ENCODE peak calls at places on chromosome 11, in seven cellular contexts. Q is cardiac muscle cell, B is PC-9, S is mammary epithelial cell, F is heart left ventricle, C is ovary, O is fibroblast of lung. P is an unnamed sample.

GRCh38 chr11:67369801-67370284 is 3.6 kb downstream of the CLCF1 start:
- DNase-seq in O (no peak), S (no peak), F (no peak), C (no peak), B (no peak), Q (no peak), P (no peak)

GRCh38 chr11:3959015-3959917 is 103.8 kb downstream of the STIM1 start:
- DNase-seq in S (peak; percentile 79), B (no peak), C (no peak), Q (peak; percentile 41), O (peak; percentile 33), F (no peak), P (no peak)

GRCh38 chr11:67022961-67023956 is at the start of gene SYT12:
- DNase-seq in B (no peak), C (no peak), S (no peak), O (no peak), Q (peak; percentile 29), F (no peak), P (peak; percentile 58)

GRCh38 chr11:47652070-47652469 is 9.7 kb upstream of the MTCH2 start:
- DNase-seq in O (no peak), Q (no peak), C (no peak), S (no peak), B (no peak), F (no peak), P (no peak)

GRCh38 chr11:85307381-85307780 is 319.8 kb downstream of the DLG2 start:
- DNase-seq in B (no peak), Q (no peak), C (no peak), O (no peak), S (no peak), F (no peak), P (no peak)

GRCh38 chr11:45489281-45489906 is 176.0 kb downstream of the CHST1 start:
- DNase-seq in O (no peak), C (no peak), F (no peak), B (no peak), S (no peak), Q (no peak), P (no peak)

GRCh38 chr11:122637538-122637937 is 18.0 kb upstream of the UBASH3B start:
- DNase-seq in S (no peak), F (no peak), Q (no peak), C (no peak), O (no peak), B (no peak), P (no peak)

GRCh38 chr11:9527481-9528140 is 45.9 kb upstream of the WEE1 start:
- DNase-seq in F (no peak), S (peak; percentile 27), C (no peak), B (peak; percentile 67), O (peak; percentile 92), Q (peak; percentile 96), P (no peak)

GRCh38 chr11:124886476-124886875 is 11.2 kb downstream of the ROBO4 start:
- DNase-seq in B (no peak), C (no peak), F (no peak), O (no peak), Q (no peak), S (no peak), P (no peak)

GRCh38 chr11:94754819-94755218 is 13.3 kb upstream of the AMOTL1 start:
- DNase-seq in F (no peak), O (no peak), C (no peak), B (no peak), S (no peak), Q (no peak), P (no peak)

GRCh38 chr11:18723991-18724390 is 2.0 kb downstream of the IGSF22 start:
- DNase-seq in Q (no peak), F (no peak), B (no peak), C (no peak), O (no peak), S (no peak), P (peak; percentile 88)

GRCh38 chr11:122202161-122202950 is 86.3 kb upstream of the BLID start:
- DNase-seq in S (peak; percentile 79), B (no peak), O (peak; percentile 83), F (no peak), C (peak; percentile 26), Q (peak; percentile 83), P (no peak)

GRCh38 chr11:118640332-118641154 is 33.1 kb downstream of the PHLDB1 start:
- DNase-seq in Q (no peak), O (no peak), S (no peak), B (no peak), F (no peak), C (no peak), P (no peak)

GRCh38 chr11:18304745-18305144 is 17.2 kb downstream of the HPS5 start:
- DNase-seq in Q (no peak), S (no peak), O (no peak), B (no peak), C (no peak), F (no peak), P (no peak)

GRCh38 chr11:77267910-77268309 is 33.6 kb downstream of the GDPD4 start:
- DNase-seq in B (no peak), F (no peak), O (peak; percentile 74), C (no peak), Q (no peak), S (peak; percentile 51), P (no peak)

GRCh38 chr11:9489366-9489765 is 28.6 kb downstream of the ZNF143 start:
- DNase-seq in F (no peak), S (peak; percentile 5), O (peak; percentile 57), B (peak; percentile 34), Q (peak; percentile 25), C (no peak), P (no peak)

GRCh38 chr11:40544162-40544561 is 915.3 kb downstream of the LRRC4C start:
- DNase-seq in S (no peak), B (no peak), Q (no peak), F (no peak), C (no peak), O (no peak), P (no peak)

GRCh38 chr11:47028530-47029093 is 92.1 kb downstream of the CSTPP1 start:
- DNase-seq in C (no peak), Q (peak; percentile 58), B (no peak), O (no peak), F (no peak), S (no peak), P (no peak)

GRCh38 chr11:76075699-76076098 is 130.6 kb downstream of the WNT11 start:
- DNase-seq in S (no peak), F (no peak), O (peak; percentile 64), B (no peak), C (no peak), Q (no peak), P (no peak)

GRCh38 chr11:121240650-121241299 is 51.8 kb upstream of the SC5D start:
- DNase-seq in S (no peak), B (no peak), Q (peak; percentile 35), O (no peak), F (no peak), C (no peak), P (no peak)

GRCh38 chr11:96306600-96306932 is 36.4 kb downstream of the MAML2 start:
- DNase-seq in Q (no peak), O (no peak), F (no peak), B (peak; percentile 40), S (no peak), C (no peak), P (no peak)

GRCh38 chr11:72812604-72812967 is 1.6 kb upstream of the ATG16L2 start:
- DNase-seq in F (no peak), S (no peak), O (peak; percentile 10), B (peak; percentile 60), Q (no peak), C (no peak), P (no peak)

GRCh38 chr11:72838691-72839305 is 24.6 kb downstream of the ATG16L2 start:
- DNase-seq in C (no peak), S (peak; percentile 85), F (no peak), B (no peak), Q (no peak), O (no peak), P (no peak)

GRCh38 chr11:69337211-69337721 is 43.3 kb downstream of the MYEOV start:
- DNase-seq in S (no peak), B (no peak), C (no peak), F (no peak), Q (no peak), O (no peak), P (no peak)

GRCh38 chr11:121936781-121937447 is 179.1 kb downstream of the BLID start:
- DNase-seq in B (no peak), S (peak; percentile 77), O (peak; percentile 51), C (no peak), Q (peak; percentile 20), F (no peak), P (no peak)

GRCh38 chr11:35585411-35585810 is 32.8 kb upstream of the FJX1 start:
- DNase-seq in F (no peak), C (no peak), Q (no peak), O (no peak), S (no peak), B (no peak), P (no peak)

GRCh38 chr11:35582033-35582432 is 36.2 kb upstream of the FJX1 start:
- DNase-seq in S (no peak), Q (no peak), O (no peak), C (no peak), B (no peak), F (no peak), P (no peak)

GRCh38 chr11:35584321-35584720 is 33.9 kb upstream of the FJX1 start:
- DNase-seq in Q (peak; percentile 38), B (peak; percentile 54), F (no peak), C (no peak), O (peak; percentile 83), S (peak; percentile 76), P (no peak)

GRCh38 chr11:35583126-35583525 is 35.1 kb upstream of the FJX1 start:
- DNase-seq in Q (peak; percentile 39), F (no peak), B (peak; percentile 38), S (no peak), O (peak; percentile 64), C (no peak), P (no peak)

GRCh38 chr11:35583843-35584242 is 34.4 kb upstream of the FJX1 start:
- DNase-seq in B (no peak), S (peak; percentile 40), F (no peak), C (no peak), O (no peak), Q (no peak), P (no peak)
- H3K27me3 ChIP-seq in B (no peaks in the 10 kb centered on the region), S (no peaks in the 10 kb centered on the region), F (no peaks in the 10 kb centered on the region), C (no peaks in the 10 kb centered on the region), O (no peaks in the 10 kb centered on the region), Q (peaks cover 6% of the 10 kb centered on the region), P (no peaks in the 10 kb centered on the region)

DNA sequence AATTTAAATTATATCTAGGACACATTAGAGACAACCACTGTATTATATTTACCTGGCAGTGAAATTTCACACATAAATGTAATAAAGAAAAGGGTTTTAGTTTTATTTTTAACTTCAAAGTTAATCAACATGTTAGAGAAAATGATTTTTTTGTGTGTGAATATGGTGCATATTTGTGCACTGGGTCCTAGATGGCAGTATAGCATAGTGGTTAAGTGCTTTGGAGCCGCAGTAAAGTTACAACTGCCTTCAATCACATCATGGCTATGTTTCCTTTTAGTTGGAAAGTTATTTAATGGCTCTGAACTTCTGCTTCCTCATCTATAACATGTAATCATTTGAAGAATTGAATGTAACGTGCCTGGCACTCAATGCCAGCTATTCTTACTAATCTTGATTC is 108.9 kb upstream of the DDI1 start:
- DNase-seq in C (no peak), Q (peak; percentile 67), O (peak; percentile 67), S (peak; percentile 15), B (peak; percentile 23), F (no peak), P (no peak)
- TF ChIP-seq CTCF in C (no peak), Q (peak; percentile 42), O (peak; percentile 61), S (peak; percentile 69), B (peak; percentile 65), F (no peak), P (peak; percentile 28)

GRCh38 chr11:57900315-57900714 is 123.4 kb upstream of the OR9Q1 start:
- DNase-seq in Q (no peak), B (peak; percentile 52), C (no peak), S (peak; percentile 80), F (no peak), O (no peak), P (no peak)
- H3K27me3 ChIP-seq in Q (no peaks in the 10 kb centered on the region), B (no peaks in the 10 kb centered on the region), C (no peaks in the 10 kb centered on the region), S (no peaks in the 10 kb centered on the region), F (no peaks in the 10 kb centered on the region), O (no peaks in the 10 kb centered on the region), P (no peaks in the 10 kb centered on the region)

GRCh38 chr11:123640677-123641494 is 13.5 kb downstream of the SCN3B start:
- DNase-seq in F (peak; percentile 32), C (no peak), O (peak; percentile 29), B (no peak), S (peak; percentile 24), Q (peak; percentile 54), P (peak; percentile 48)
- TF ChIP-seq CTCF in F (peak; percentile 71), C (no peak), O (peak; percentile 73), B (peak; percentile 89), S (peak; percentile 98), Q (peak; percentile 87), P (peak; percentile 74)